ENCODE peak calls at places on chromosomes 16 and 17, in four cellular contexts. One of them, this sample, is unnamed.

GRCh38 chr17:36183001-36183810 is 6.8 kb upstream of the TBC1D3B start:
- DNase-seq in A549: peak; percentile 55
- DNase-seq in body of pancreas: peak; percentile 71
- DNase-seq in right lobe of liver: peak; percentile 83
- DNase-seq in this sample: peak; percentile 39

GRCh38 chr16:12078405-12079245 is 102.1 kb downstream of the SNX29 start:
- DNase-seq in A549: no peak
- DNase-seq in body of pancreas: no peak
- DNase-seq in right lobe of liver: no peak
- DNase-seq in this sample: no peak

GRCh38 chr16:57245472-57246113 is 534 bp downstream of the ARL2BP start:
- DNase-seq in A549: no peak
- DNase-seq in body of pancreas: peak; percentile 46
- DNase-seq in right lobe of liver: peak; percentile 57
- DNase-seq in this sample: peak; percentile 43

GRCh38 chr16:66261826-66262225 is 104.7 kb upstream of the CDH5 start:
- DNase-seq in A549: no peak
- DNase-seq in body of pancreas: no peak
- DNase-seq in right lobe of liver: no peak
- DNase-seq in this sample: no peak

GRCh38 chr17:27540300-27541105 is 84.3 kb downstream of the KSR1 start:
- DNase-seq in A549: peak; percentile 97
- DNase-seq in body of pancreas: peak; percentile 98
- DNase-seq in right lobe of liver: peak; percentile 78
- DNase-seq in this sample: peak; percentile 96

GRCh38 chr17:74566132-74566753 is 1.1 kb downstream of the CD300H start:
- DNase-seq in A549: peak; percentile 66
- DNase-seq in body of pancreas: no peak
- DNase-seq in right lobe of liver: no peak
- DNase-seq in this sample: peak; percentile 28

GRCh38 chr16:57667526-57668258 is 414 bp upstream of the ADGRG3 start:
- DNase-seq in A549: peak; percentile 54
- DNase-seq in body of pancreas: peak; percentile 44
- DNase-seq in right lobe of liver: peak; percentile 82
- DNase-seq in this sample: peak; percentile 77

GRCh38 chr16:89422527-89422904 is 67.8 kb downstream of the ANKRD11 start:
- DNase-seq in A549: no peak
- DNase-seq in body of pancreas: no peak
- DNase-seq in right lobe of liver: no peak
- DNase-seq in this sample: no peak

GRCh38 chr17:32927724-32928526 is at the start of gene TMEM98:
- DNase-seq in A549: no peak
- DNase-seq in body of pancreas: peak; percentile 60
- DNase-seq in right lobe of liver: peak; percentile 51
- DNase-seq in this sample: no peak

GRCh38 chr16:8589293-8590160 is 784 bp downstream of the TMEM114 start:
- DNase-seq in A549: no peak
- DNase-seq in body of pancreas: peak; percentile 24
- DNase-seq in right lobe of liver: no peak
- DNase-seq in this sample: no peak

GRCh38 chr17:63774141-63774981 is at the start of gene DDX42:
- DNase-seq in A549: peak; percentile 77
- DNase-seq in body of pancreas: peak; percentile 90
- DNase-seq in right lobe of liver: peak; percentile 91
- DNase-seq in this sample: peak; percentile 93

GRCh38 chr16:55059146-55059545 is 128.5 kb downstream of the IRX5 start:
- DNase-seq in A549: no peak
- DNase-seq in body of pancreas: no peak
- DNase-seq in right lobe of liver: no peak
- DNase-seq in this sample: no peak

GRCh38 chr17:45225964-45226530 is 4.4 kb downstream of the FMNL1 start:
- DNase-seq in A549: peak; percentile 40
- DNase-seq in body of pancreas: no peak
- DNase-seq in right lobe of liver: peak; percentile 81
- DNase-seq in this sample: peak; percentile 64

GRCh38 chr17:47862621-47863440 is 11.9 kb upstream of the SP6 start:
- DNase-seq in A549: peak; percentile 87
- DNase-seq in body of pancreas: no peak
- DNase-seq in right lobe of liver: no peak
- DNase-seq in this sample: no peak

GRCh38 chr17:73998246-73999220 is 204.9 kb upstream of the RPL38 start:
- DNase-seq in A549: peak; percentile 49
- DNase-seq in body of pancreas: peak; percentile 69
- DNase-seq in right lobe of liver: peak; percentile 66
- DNase-seq in this sample: peak; percentile 47

GRCh38 chr17:40355123-40355803 is 9.3 kb downstream of the GJD3 start:
- DNase-seq in A549: peak; percentile 77
- DNase-seq in body of pancreas: peak; percentile 70
- DNase-seq in right lobe of liver: peak; percentile 82
- DNase-seq in this sample: peak; percentile 84

GRCh38 chr16:78444-79145 is 570 bp downstream of the MPG start:
- DNase-seq in A549: no peak
- DNase-seq in body of pancreas: peak; percentile 53
- DNase-seq in right lobe of liver: no peak
- DNase-seq in this sample: peak; percentile 84

GRCh38 chr17:29933379-29933778 is 3.4 kb upstream of the SSH2 start:
- DNase-seq in A549: peak; percentile 61
- DNase-seq in body of pancreas: no peak
- DNase-seq in right lobe of liver: no peak
- DNase-seq in this sample: peak; percentile 17

GRCh38 chr17:3557768-3558583 is at the start of gene TRPV3:
- DNase-seq in A549: no peak
- DNase-seq in body of pancreas: peak; percentile 75
- DNase-seq in right lobe of liver: peak; percentile 85
- DNase-seq in this sample: peak; percentile 40

GRCh38 chr16:17368511-17368910 is 102.2 kb downstream of the XYLT1 start:
- DNase-seq in A549: no peak
- DNase-seq in body of pancreas: no peak
- DNase-seq in right lobe of liver: no peak
- DNase-seq in this sample: peak; percentile 53
- H3K27ac ChIP-seq in A549: no peak overlapping the region
- H3K27ac ChIP-seq in body of pancreas: peak overlapping the region; percentile 48
- H3K27ac ChIP-seq in right lobe of liver: no peak overlapping the region
- H3K27ac ChIP-seq in this sample: peak overlapping the region; percentile 50

GRCh38 chr16:50308237-50308965 is 42.0 kb downstream of the ADCY7 start:
- DNase-seq in A549: no peak
- DNase-seq in body of pancreas: no peak
- DNase-seq in right lobe of liver: no peak
- DNase-seq in this sample: no peak

GRCh38 chr16:50304467-50305440 is 38.4 kb downstream of the ADCY7 start:
- DNase-seq in A549: no peak
- DNase-seq in body of pancreas: no peak
- DNase-seq in right lobe of liver: no peak
- DNase-seq in this sample: no peak

GRCh38 chr16:50305441-50306061 is 39.2 kb downstream of the ADCY7 start:
- DNase-seq in A549: no peak
- DNase-seq in body of pancreas: no peak
- DNase-seq in right lobe of liver: no peak
- DNase-seq in this sample: peak; percentile 18

GRCh38 chr16:50303605-50304466 is 37.5 kb downstream of the ADCY7 start:
- DNase-seq in A549: no peak
- DNase-seq in body of pancreas: no peak
- DNase-seq in right lobe of liver: no peak
- DNase-seq in this sample: no peak

DNA sequence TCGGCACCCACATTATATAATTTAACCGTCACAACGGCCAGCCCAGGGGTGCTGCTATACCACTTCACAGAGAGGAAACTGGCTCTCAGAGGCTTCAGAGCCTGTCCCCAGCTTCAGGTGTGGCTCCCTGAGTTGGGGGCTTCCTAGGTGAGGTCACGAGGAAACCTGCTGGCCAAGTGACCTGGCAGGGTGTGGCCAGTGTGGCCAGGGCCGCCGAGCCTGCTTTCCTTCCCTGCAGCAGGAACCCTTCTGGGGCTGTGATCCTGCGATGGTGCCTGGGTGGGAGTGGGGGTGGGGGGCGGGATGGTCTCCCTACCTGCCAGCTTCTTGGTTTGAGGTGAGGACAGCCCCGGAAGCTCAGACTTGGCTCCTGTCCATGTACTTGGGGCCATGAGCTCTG is 39.9 kb downstream of the ADCY7 start:
- DNase-seq in A549: no peak
- DNase-seq in body of pancreas: no peak
- DNase-seq in right lobe of liver: no peak
- DNase-seq in this sample: peak; percentile 10
- H3K4me3 ChIP-seq in A549: no peak overlapping the region
- H3K4me3 ChIP-seq in body of pancreas: no peak overlapping the region
- H3K4me3 ChIP-seq in right lobe of liver: no peak overlapping the region
- H3K4me3 ChIP-seq in this sample: no peak overlapping the region

GRCh38 chr16:1610841-1611653 is 825 bp downstream of the IFT140 start:
- DNase-seq in A549: no peak
- DNase-seq in body of pancreas: no peak
- DNase-seq in right lobe of liver: no peak
- DNase-seq in this sample: peak; percentile 77

GRCh38 chr16:1613728-1614225 is 1.6 kb downstream of the CRAMP1 start:
- DNase-seq in A549: no peak
- DNase-seq in body of pancreas: peak; percentile 24
- DNase-seq in right lobe of liver: peak; percentile 53
- DNase-seq in this sample: peak; percentile 26

GRCh38 chr16:1613240-1613639 is 1.1 kb downstream of the CRAMP1 start:
- DNase-seq in A549: no peak
- DNase-seq in body of pancreas: no peak
- DNase-seq in right lobe of liver: no peak
- DNase-seq in this sample: no peak

GRCh38 chr16:1614226-1615102 is 2.3 kb downstream of the CRAMP1 start:
- DNase-seq in A549: no peak
- DNase-seq in body of pancreas: peak; percentile 25
- DNase-seq in right lobe of liver: peak; percentile 43
- DNase-seq in this sample: peak; percentile 63

DNA sequence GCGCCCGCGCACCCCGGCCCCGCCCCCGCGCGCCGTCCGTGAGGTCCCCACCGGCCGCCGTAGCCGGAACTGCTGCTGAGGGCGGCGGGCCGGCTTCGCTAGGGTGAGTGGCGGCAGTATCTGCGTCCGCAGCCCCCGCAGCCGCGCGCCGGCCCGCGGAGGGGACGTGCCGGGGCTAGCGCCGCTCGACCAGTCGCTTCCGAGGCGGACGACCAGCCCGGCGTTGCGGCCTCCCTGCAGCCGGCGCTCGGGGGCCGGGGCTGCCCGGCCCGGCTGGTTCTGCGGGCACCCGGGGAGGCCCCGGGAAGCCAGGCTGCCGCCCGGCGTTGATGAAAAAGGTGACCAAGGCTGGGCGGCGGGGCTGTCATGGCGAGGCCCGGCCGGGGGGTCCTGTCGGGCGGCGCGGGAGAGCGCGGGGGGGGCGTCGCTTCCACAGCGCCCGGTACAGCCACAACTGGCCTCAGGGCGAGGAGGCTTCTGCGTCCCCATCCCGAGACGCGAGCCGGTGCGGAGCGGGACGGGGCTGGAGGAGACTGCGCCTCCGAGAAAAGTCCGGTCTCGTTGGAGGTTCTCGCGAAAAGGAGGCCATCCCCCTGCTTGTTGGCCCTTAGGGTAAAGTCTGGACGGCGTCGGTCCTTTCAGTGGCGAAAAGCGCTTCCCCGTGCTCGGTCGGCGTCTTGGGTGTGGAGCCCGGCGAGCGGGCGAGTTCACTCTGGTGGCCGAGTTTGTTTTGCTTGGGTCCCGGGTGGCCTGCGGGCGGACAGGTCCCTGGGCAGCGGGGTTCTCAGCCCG is at the start of gene CRAMP1:
- DNase-seq in A549: peak; percentile 27
- DNase-seq in body of pancreas: no peak
- DNase-seq in right lobe of liver: peak; percentile 32
- DNase-seq in this sample: peak; percentile 33
- TF ChIP-seq POLR2A in A549: peak; percentile 61
- TF ChIP-seq POLR2A in body of pancreas: no peak
- TF ChIP-seq POLR2A in right lobe of liver: peak; percentile 56
- TF ChIP-seq POLR2A in this sample: peak; percentile 27

GRCh38 chr17:77667478-77667877 is 291.0 kb upstream of the TNRC6C start:
- DNase-seq in A549: no peak
- DNase-seq in body of pancreas: no peak
- DNase-seq in right lobe of liver: no peak
- DNase-seq in this sample: no peak
- H3K27ac ChIP-seq in A549: no peak overlapping the region
- H3K27ac ChIP-seq in body of pancreas: no peak overlapping the region
- H3K27ac ChIP-seq in right lobe of liver: no peak overlapping the region
- H3K27ac ChIP-seq in this sample: no peak overlapping the region

DNA sequence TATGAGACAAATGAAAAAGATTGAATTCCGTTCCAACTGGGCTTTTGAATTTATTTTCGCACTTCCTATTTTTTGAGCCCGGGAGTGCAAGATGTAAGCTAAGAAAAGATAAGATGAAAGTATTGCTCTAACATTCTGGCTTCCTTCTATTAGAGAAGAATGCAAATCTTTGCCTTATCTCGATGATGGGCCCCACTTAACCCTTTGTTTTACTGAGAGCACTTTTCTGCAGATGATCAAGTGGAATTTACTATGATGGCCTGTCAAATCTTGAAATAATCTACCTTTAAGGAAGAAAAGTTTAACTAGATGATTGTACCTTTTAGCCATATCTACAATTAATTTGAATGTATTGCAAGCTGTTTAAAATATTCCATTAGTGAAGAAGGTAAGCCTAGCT is 96.4 kb downstream of the WWOX start:
- DNase-seq in A549: no peak
- DNase-seq in body of pancreas: no peak
- DNase-seq in right lobe of liver: no peak
- DNase-seq in this sample: no peak
- H3K4me3 ChIP-seq in A549: no peak overlapping the region
- H3K4me3 ChIP-seq in body of pancreas: no peak overlapping the region
- H3K4me3 ChIP-seq in right lobe of liver: no peak overlapping the region
- H3K4me3 ChIP-seq in this sample: no peak overlapping the region

GRCh38 chr17:57485916-57486315 is 229.6 kb downstream of the MSI2 start:
- DNase-seq in A549: no peak
- DNase-seq in body of pancreas: no peak
- DNase-seq in right lobe of liver: no peak
- DNase-seq in this sample: no peak
- TF ChIP-seq POLR2A in A549: no peak
- TF ChIP-seq POLR2A in body of pancreas: no peak
- TF ChIP-seq POLR2A in right lobe of liver: no peak
- TF ChIP-seq POLR2A in this sample: no peak